ENCODE peak calls at places on chromosomes 2 and 18, in seven cellular contexts. G is HCT116, R is uterus, K is pancreas, X is neural progenitor cell, U is adipocyte, V is sigmoid colon. M is an unnamed sample. For H3K9me3, the result is how much of the 10 kb centered on the place peaks cover.

GRCh38 chr2:118061135-118061955 is 26.9 kb upstream of the INSIG2 start:
- DNase-seq in G (no peak), R (no peak), K (peak), X (peak), U (peak), V (no peak), M (peak)

GRCh38 chr2:229489016-229489415 is 217.9 kb upstream of the PID1 start:
- DNase-seq in G (no peak), R (no peak), K (no peak), X (no peak), U (no peak), V (no peak), M (peak)

GRCh38 chr2:146579154-146579930 is 1265.5 kb upstream of the ACVR2A start:
- DNase-seq in G (no peak), R (no peak), K (no peak), X (no peak), U (peak), V (no peak), M (peak)

GRCh38 chr2:37916512-37917082 is 8.5 kb upstream of the RMDN2 start:
- DNase-seq in G (no peak), R (peak), K (peak), X (no peak), U (peak), V (peak), M (peak)

GRCh38 chr2:180970052-180970451 is 10.4 kb upstream of the UBE2E3 start:
- DNase-seq in G (no peak), R (no peak), K (no peak), X (no peak), U (no peak), V (no peak), M (no peak)

GRCh38 chr2:231280861-231281260 is 82.4 kb downstream of the ARMC9 start:
- DNase-seq in G (no peak), R (no peak), K (no peak), X (no peak), U (no peak), V (no peak), M (no peak)

GRCh38 chr2:235394278-235394828 is 99.5 kb upstream of the AGAP1 start:
- DNase-seq in G (peak), R (no peak), K (no peak), X (no peak), U (peak), V (no peak), M (peak)

GRCh38 chr2:156452971-156453370 is 16.8 kb downstream of the GPD2 start:
- DNase-seq in G (no peak), R (no peak), K (no peak), X (no peak), U (peak), V (no peak), M (no peak)

GRCh38 chr2:161938335-161938734 is 135.7 kb downstream of the DPP4 start:
- DNase-seq in G (no peak), R (no peak), K (no peak), X (no peak), U (no peak), V (no peak), M (no peak)

GRCh38 chr2:173854840-173855239 is 110.3 kb downstream of the SP3 start:
- DNase-seq in G (no peak), R (peak), K (no peak), X (no peak), U (peak), V (no peak), M (peak)

DNA sequence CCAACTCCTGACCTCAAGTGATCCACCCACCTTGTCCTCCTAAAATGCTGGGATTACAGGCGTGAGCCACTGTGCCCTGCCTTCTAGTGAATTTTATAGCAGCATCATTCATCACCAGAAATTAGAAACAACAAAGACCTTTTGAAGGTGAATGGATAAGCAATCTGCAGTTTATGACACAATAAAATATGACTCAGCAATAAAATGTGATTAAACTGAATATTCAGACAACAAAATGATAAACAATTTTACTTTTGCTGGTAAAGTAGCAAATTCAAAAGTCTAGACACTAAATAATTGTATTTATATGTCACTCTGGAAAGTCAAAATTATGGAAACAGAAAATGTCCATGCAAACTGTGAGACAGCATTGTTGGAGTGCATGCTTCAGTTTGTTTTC is 656.6 kb downstream of the CBLN2 start:
- DNase-seq in G (no peak), R (no peak), K (no peak), X (no peak), U (no peak), V (no peak), M (no peak)
- H3K9me3 ChIP-seq in G (under half), R (under half), K (under half), X (under half), U (under half), V (under half), M (under half)

GRCh38 chr18:13700153-13700552 is 26.2 kb downstream of the FAM210A start:
- DNase-seq in G (no peak), R (no peak), K (no peak), X (no peak), U (no peak), V (no peak), M (no peak)
- H3K9me3 ChIP-seq in G (under half), R (under half), K (under half), X (under half), U (under half), V (under half), M (under half)

GRCh38 chr18:78571063-78571785 is 408.4 kb upstream of the SALL3 start:
- DNase-seq in G (no peak), R (no peak), K (no peak), X (no peak), U (no peak), V (no peak), M (no peak)

GRCh38 chr18:78566720-78567119 is 412.9 kb upstream of the SALL3 start:
- DNase-seq in G (no peak), R (no peak), K (no peak), X (no peak), U (no peak), V (no peak), M (no peak)

GRCh38 chr18:78573773-78574172 is 405.8 kb upstream of the SALL3 start:
- DNase-seq in G (no peak), R (no peak), K (no peak), X (no peak), U (no peak), V (no peak), M (no peak)

GRCh38 chr18:78576967-78577366 is 402.7 kb upstream of the SALL3 start:
- DNase-seq in G (no peak), R (no peak), K (no peak), X (no peak), U (no peak), V (no peak), M (no peak)

GRCh38 chr18:78571831-78572347 is 407.7 kb upstream of the SALL3 start:
- DNase-seq in G (no peak), R (no peak), K (no peak), X (no peak), U (no peak), V (no peak), M (no peak)
- H3K9me3 ChIP-seq in G (under half), R (under half), K (under half), X (under half), U (under half), V (under half), M (under half)

GRCh38 chr2:186113284-186113683 is 372.8 kb upstream of the ZC3H15 start:
- DNase-seq in G (no peak), R (no peak), K (no peak), X (no peak), U (no peak), V (no peak), M (no peak)
- H3K9me3 ChIP-seq in G (under half), R (under half), K (under half), X (under half), U (under half), V (under half), M (under half)

GRCh38 chr2:142769761-142770160 is 107.7 kb upstream of the KYNU start:
- DNase-seq in G (no peak), R (no peak), K (no peak), X (no peak), U (no peak), V (no peak), M (peak)
- H3K9me3 ChIP-seq in G (under half), R (under half), K (under half), X (under half), U (under half), V (under half), M (under half)

M was measured in IMR-90.